ENCODE peak calls at places on chromosomes 6 and 20, in nine cellular contexts. H is naive thymus-derived CD4-positive, alpha-beta T cell; N is upper lobe of right lung; D is CD8-positive, alpha-beta memory T cell; Y is PC-3; X is mucosa of descending colon; T is neural progenitor cell; E is esophagus squamous epithelium; S is CD8-positive, alpha-beta T cell. B is an unnamed sample. For H3K36me3, the result is how much of the 10 kb centered on the place peaks cover.

GRCh38 chr20:50293244-50294139 is 102.9 kb downstream of the CEBPB start:
- DNase-seq in D (no peak), Y (no peak), T (no peak), H (no peak), E (no peak), N (no peak), S (no peak), X (no peak), B (no peak)

GRCh38 chr20:37956099-37956498 is 53.2 kb downstream of the VSTM2L start:
- DNase-seq in S (no peak), X (no peak), E (no peak), Y (peak), N (no peak), T (no peak), H (no peak), D (no peak), B (no peak)

GRCh38 chr6:119481981-119482380 is 132.4 kb upstream of the MAN1A1 start:
- DNase-seq in Y (no peak), E (no peak), N (no peak), D (no peak), S (no peak), H (no peak), T (no peak), X (no peak), B (no peak)

GRCh38 chr6:163789199-163789810 is 374.8 kb downstream of the QKI start:
- DNase-seq in D (no peak), E (no peak), T (no peak), Y (no peak), X (no peak), N (no peak), H (no peak), S (no peak), B (no peak)

GRCh38 chr20:63744574-63745423 is 5.2 kb downstream of the SLC2A4RG start:
- DNase-seq in Y (no peak), N (peak), D (no peak), E (no peak), X (no peak), T (no peak), H (no peak), S (no peak), B (no peak)

GRCh38 chr20:51050636-51051035 is 27.7 kb upstream of the KCNG1 start:
- DNase-seq in S (no peak), H (no peak), T (peak), X (no peak), N (no peak), D (no peak), Y (no peak), E (no peak), B (no peak)

GRCh38 chr20:18613553-18613952 is 25.7 kb downstream of the DTD1 start:
- DNase-seq in X (no peak), E (no peak), D (no peak), S (no peak), Y (peak), H (no peak), N (no peak), T (no peak), B (no peak)

GRCh38 chr6:150735340-150735851 is 130.1 kb upstream of the MTHFD1L start:
- DNase-seq in D (no peak), Y (no peak), S (no peak), X (no peak), T (no peak), N (no peak), H (no peak), E (no peak), B (no peak)

GRCh38 chr6:24431045-24431451 is 28.3 kb downstream of the MRS2 start:
- DNase-seq in E (no peak), H (peak), N (no peak), T (peak), S (no peak), X (peak), Y (peak), D (peak), B (no peak)

GRCh38 chr20:51419236-51419635 is 123.3 kb downstream of the NFATC2 start:
- DNase-seq in X (no peak), D (no peak), E (no peak), N (no peak), S (no peak), Y (no peak), T (no peak), H (no peak), B (no peak)

GRCh38 chr6:100435299-100435698 is 29.4 kb downstream of the SIM1 start:
- DNase-seq in E (no peak), D (no peak), Y (peak), X (no peak), T (peak), S (no peak), H (no peak), N (no peak), B (no peak)

GRCh38 chr6:158408552-158409130 is 96.4 kb downstream of the TULP4 start:
- DNase-seq in H (no peak), Y (no peak), D (no peak), T (peak), X (no peak), N (no peak), S (no peak), E (no peak), B (no peak)

GRCh38 chr6:110529907-110530306 is 53.5 kb upstream of the SLC22A16 start:
- DNase-seq in S (no peak), T (no peak), Y (peak), X (no peak), D (no peak), E (no peak), N (no peak), H (no peak), B (no peak)

GRCh38 chr6:88074791-88075190 is 27.1 kb downstream of the SPACA1 start:
- DNase-seq in X (no peak), E (no peak), Y (no peak), H (no peak), N (no peak), S (no peak), T (no peak), D (no peak), B (no peak)

GRCh38 chr6:52654007-52654406 is 16.9 kb upstream of the TMEM14A start:
- DNase-seq in T (no peak), X (no peak), E (no peak), N (no peak), S (no peak), Y (no peak), D (no peak), H (no peak), B (no peak)

GRCh38 chr20:64149141-64149540 is 15.1 kb upstream of the MYT1 start:
- DNase-seq in T (no peak), H (no peak), D (no peak), S (no peak), Y (no peak), E (no peak), X (no peak), N (peak), B (peak)

GRCh38 chr6:149923327-149923986 is 536 bp upstream of the RAET1G start:
- DNase-seq in D (no peak), S (no peak), Y (no peak), E (no peak), X (no peak), T (no peak), N (no peak), H (no peak), B (no peak)

GRCh38 chr6:8225113-8225512 is 122.8 kb upstream of the EEF1E1 start:
- DNase-seq in D (no peak), Y (peak), N (no peak), E (no peak), X (no peak), S (no peak), T (no peak), H (no peak), B (no peak)

GRCh38 chr6:43052842-43053544 is 658 bp downstream of the CUL7 start:
- DNase-seq in T (no peak), E (no peak), D (no peak), S (no peak), H (no peak), Y (no peak), X (peak), N (no peak), B (no peak)

GRCh38 chr20:62629864-62630470 is 12.3 kb upstream of the SLCO4A1 start:
- DNase-seq in S (no peak), T (no peak), H (no peak), D (no peak), N (no peak), Y (no peak), X (no peak), E (no peak), B (no peak)

GRCh38 chr20:52945862-52946522 is 26.2 kb upstream of the TSHZ2 start:
- DNase-seq in D (no peak), T (no peak), H (no peak), E (no peak), Y (peak), S (no peak), X (no peak), N (no peak), B (no peak)

GRCh38 chr20:8969062-8969694 is 99.7 kb upstream of the PLCB4 start:
- DNase-seq in T (no peak), D (no peak), N (no peak), E (no peak), X (peak), Y (no peak), S (no peak), H (no peak), B (no peak)

GRCh38 chr6:116329156-116329555 is 41.6 kb upstream of the DSE start:
- DNase-seq in T (no peak), X (no peak), D (no peak), N (no peak), H (no peak), Y (no peak), S (no peak), E (no peak), B (no peak)

GRCh38 chr20:33280775-33281174 is 2.2 kb upstream of the BPIFB1 start:
- DNase-seq in T (no peak), Y (no peak), X (no peak), E (no peak), D (no peak), H (no peak), S (no peak), N (no peak), B (no peak)

GRCh38 chr20:22962567-22963439 is 72.3 kb upstream of the SSTR4 start:
- DNase-seq in Y (peak), H (no peak), S (no peak), E (no peak), T (no peak), X (no peak), N (no peak), D (no peak), B (no peak)

GRCh38 chr6:150567360-150567759 is 32.3 kb upstream of the PLEKHG1 start:
- DNase-seq in E (no peak), Y (no peak), S (no peak), H (no peak), N (no peak), T (no peak), D (no peak), X (peak), B (no peak)

GRCh38 chr6:144675231-144675861 is 390.2 kb downstream of the UTRN start:
- DNase-seq in N (no peak), H (no peak), T (no peak), X (peak), E (no peak), D (peak), Y (no peak), S (no peak), B (no peak)

GRCh38 chr20:19945732-19946670 is 71.2 kb upstream of the NAA20 start:
- DNase-seq in E (no peak), S (no peak), H (no peak), X (peak), D (no peak), T (no peak), Y (no peak), N (no peak), B (no peak)

GRCh38 chr20:46520976-46521579 is 7.7 kb upstream of the ZNF334 start:
- DNase-seq in D (peak), S (peak), N (no peak), X (peak), Y (peak), T (peak), E (no peak), H (no peak), B (no peak)

GRCh38 chr6:4023240-4023639 is 55.7 kb downstream of the FAM217A start:
- DNase-seq in S (no peak), E (no peak), D (no peak), X (no peak), H (no peak), N (no peak), Y (no peak), T (no peak), B (no peak)

GRCh38 chr6:50974319-50974718 is 155.6 kb downstream of the TFAP2B start:
- DNase-seq in E (no peak), Y (no peak), S (no peak), N (no peak), T (no peak), H (no peak), X (no peak), D (no peak), B (no peak)

GRCh38 chr6:7418238-7418905 is 28.8 kb downstream of the RIOK1 start:
- DNase-seq in T (no peak), N (no peak), E (no peak), H (no peak), Y (peak), S (no peak), X (no peak), D (no peak), B (no peak)

GRCh38 chr20:63651942-63652191 is 1.4 kb downstream of the STMN3 start:
- DNase-seq in T (no peak), H (peak), S (no peak), E (no peak), Y (no peak), X (no peak), D (no peak), N (no peak), B (no peak)

GRCh38 chr6:131937703-131938631 is 13.2 kb downstream of the CCN2 start:
- DNase-seq in D (no peak), H (no peak), S (no peak), T (no peak), E (no peak), N (no peak), Y (peak), X (no peak), B (no peak)

GRCh38 chr6:32432050-32432450 is 7.6 kb upstream of the HLA-DRA start:
- DNase-seq in D (peak), Y (peak), T (peak), S (no peak), H (peak), N (no peak), E (no peak), X (no peak), B (no peak)

GRCh38 chr20:17967595-17968365 is 814 bp downstream of the SNX5 start:
- DNase-seq in N (no peak), Y (peak), H (peak), X (peak), S (no peak), D (no peak), T (no peak), E (peak), B (no peak)

DNA sequence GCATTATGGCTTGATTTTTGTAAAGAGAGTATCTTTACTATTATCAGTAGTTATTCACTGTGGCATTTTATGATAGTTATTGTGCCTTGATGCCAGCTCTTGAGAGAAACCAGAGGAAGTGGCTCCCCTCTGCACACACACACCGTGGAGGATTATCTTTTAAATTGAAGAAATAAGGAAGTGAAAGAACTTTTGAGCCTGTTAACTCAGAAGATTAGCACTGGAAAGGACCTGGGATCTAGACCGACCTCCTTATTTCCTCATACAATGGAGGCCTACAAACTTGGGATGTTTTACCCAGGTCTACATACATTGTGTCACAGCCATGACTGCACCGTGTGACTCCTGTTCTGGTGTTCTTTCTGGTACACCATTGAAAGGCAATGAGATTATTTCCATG is 40.5 kb downstream of the HECA start:
- DNase-seq in X (no peak), Y (no peak), E (no peak), D (no peak), T (no peak), N (no peak), H (no peak), S (no peak), B (no peak)
- H3K36me3 ChIP-seq in X (under half), Y (under half), E (under half), D (under half), T (under half), N (half or more), H (under half), S (under half), B (half or more)

DNA sequence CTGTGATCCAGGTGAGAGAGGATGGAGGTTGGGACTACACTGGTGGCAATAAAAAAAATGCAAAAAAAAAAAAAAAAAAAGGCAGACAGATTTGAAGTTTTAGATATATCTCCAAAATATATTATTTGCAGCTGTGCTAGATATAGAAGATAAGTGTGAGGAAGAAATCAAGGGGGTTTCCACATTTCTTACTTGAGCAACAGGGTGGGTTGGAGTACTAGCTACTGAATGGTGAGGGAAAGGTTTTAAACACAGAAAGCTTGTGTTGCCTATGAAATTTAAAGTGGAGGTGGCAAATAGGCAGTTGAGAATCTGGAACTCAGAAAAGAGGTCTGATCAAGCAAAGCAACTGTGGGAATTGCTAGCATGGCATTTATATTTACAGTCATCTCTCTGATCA is 59.9 kb upstream of the GNRH2 start:
- DNase-seq in N (no peak), D (no peak), Y (no peak), T (no peak), S (no peak), H (no peak), X (no peak), E (no peak), B (no peak)
- H3K4me3 ChIP-seq in N (no peak), D (no peak), Y (no peak), T (no peak), S (no peak), H (no peak), X (no peak), E (no peak), B (no peak)

DNA sequence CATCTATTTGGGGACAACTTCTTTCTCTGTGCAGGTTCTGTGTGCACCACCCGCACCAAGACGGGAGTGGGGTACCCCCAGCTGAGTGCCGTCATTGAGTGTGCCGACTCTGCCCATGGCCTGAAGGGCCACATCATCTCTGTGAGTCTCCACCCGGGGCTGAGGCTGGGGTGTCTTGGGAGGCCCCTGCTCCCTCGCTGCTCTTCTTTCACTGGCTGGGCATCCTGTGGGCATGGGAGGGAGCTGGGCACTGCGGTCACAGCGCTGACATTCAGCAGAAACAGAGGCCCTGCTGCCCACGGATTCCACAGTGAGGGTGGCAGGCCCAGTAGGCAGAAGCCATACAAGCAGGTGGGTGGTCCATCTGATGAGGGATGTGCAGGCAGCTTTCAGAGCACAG is 40.4 kb downstream of the GMPR start:
- DNase-seq in E (no peak), H (no peak), N (no peak), D (no peak), T (no peak), S (no peak), X (no peak), Y (no peak), B (no peak)
- H3K36me3 ChIP-seq in E (under half), H (under half), N (under half), D (under half), T (under half), S (under half), X (under half), Y (under half), B (under half)

GRCh38 chr20:31949877-31950646 is 1.8 kb downstream of the PDRG1 start:
- DNase-seq in D (no peak), H (no peak), Y (no peak), S (no peak), X (no peak), E (no peak), N (no peak), T (no peak), B (no peak)
- H3K4me3 ChIP-seq in D (no peak), H (no peak), Y (peak), S (no peak), X (no peak), E (no peak), N (no peak), T (peak), B (no peak)

GRCh38 chr20:2991532-2991931 is 51.9 kb upstream of the GNRH2 start:
- DNase-seq in X (no peak), E (no peak), Y (no peak), T (no peak), H (no peak), N (no peak), S (no peak), D (no peak), B (no peak)

GRCh38 chr20:2998728-2999127 is 44.7 kb upstream of the GNRH2 start:
- DNase-seq in S (no peak), N (no peak), T (no peak), E (no peak), X (no peak), H (no peak), D (no peak), Y (no peak), B (no peak)

GRCh38 chr20:3000852-3001523 is 42.4 kb upstream of the GNRH2 start:
- DNase-seq in E (no peak), X (peak), N (no peak), H (peak), T (peak), D (no peak), S (no peak), Y (peak), B (no peak)

GRCh38 chr20:2993250-2993649 is 50.2 kb upstream of the GNRH2 start:
- DNase-seq in N (no peak), D (no peak), S (no peak), H (no peak), T (no peak), E (no peak), X (no peak), Y (no peak), B (no peak)

GRCh38 chr20:2995796-2996195 is 47.6 kb upstream of the GNRH2 start:
- DNase-seq in H (no peak), E (no peak), D (no peak), Y (no peak), N (no peak), S (no peak), T (no peak), X (no peak), B (no peak)
- H3K36me3 ChIP-seq in H (under half), E (under half), D (under half), Y (under half), N (half or more), S (under half), T (under half), X (under half), B (under half)

DNA sequence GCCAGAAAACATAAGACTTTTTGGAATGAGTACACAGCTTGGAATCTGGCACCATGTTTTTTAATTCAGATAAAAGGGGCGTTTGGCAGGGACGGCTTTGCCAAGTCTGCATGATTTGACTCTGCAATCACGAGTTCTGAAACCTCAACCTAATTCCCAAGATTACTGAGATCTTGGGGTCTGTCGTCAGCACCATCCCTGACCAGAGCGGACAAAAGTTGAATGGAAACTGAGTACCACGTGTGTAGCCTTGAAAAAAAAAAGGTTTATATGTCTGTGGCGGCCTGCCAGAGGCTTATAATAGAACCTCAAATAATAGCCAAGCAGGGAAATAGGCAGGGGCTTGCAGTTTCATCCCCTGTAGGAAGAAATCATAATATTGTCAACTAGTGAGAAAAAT is 119.0 kb upstream of the ARID1B start:
- DNase-seq in H (no peak), N (no peak), E (no peak), X (no peak), T (no peak), Y (no peak), D (no peak), S (no peak), B (no peak)
- H3K4me3 ChIP-seq in H (no peak), N (no peak), E (no peak), X (no peak), T (no peak), Y (no peak), D (no peak), S (no peak), B (peak)

GRCh38 chr6:143449082-143449481 is 1.4 kb downstream of the ADAT2 start:
- DNase-seq in Y (no peak), S (no peak), X (no peak), H (no peak), N (no peak), E (no peak), T (no peak), D (no peak), B (no peak)

GRCh38 chr6:143450453-143451362 is at the start of the genes ADAT2 and PEX3:
- DNase-seq in X (peak), H (peak), D (peak), E (peak), T (peak), S (peak), Y (peak), N (peak), B (peak)

GRCh38 chr6:143449731-143450452 is 603 bp downstream of the ADAT2 start:
- DNase-seq in D (peak), E (no peak), H (peak), T (peak), N (no peak), S (peak), Y (peak), X (peak), B (no peak)

GRCh38 chr6:143451531-143451930 is 926 bp downstream of the PEX3 start:
- DNase-seq in D (no peak), Y (no peak), H (no peak), T (no peak), S (no peak), N (no peak), E (no peak), X (no peak), B (no peak)
- H3K36me3 ChIP-seq in D (under half), Y (under half), H (under half), T (under half), S (under half), N (under half), E (under half), X (under half), B (under half)

GRCh38 chr6:14921170-14921569 is 324.7 kb upstream of the JARID2 start:
- DNase-seq in T (peak), X (peak), N (peak), S (no peak), D (no peak), E (no peak), H (no peak), Y (no peak), B (peak)
- H3K4me3 ChIP-seq in T (no peak), X (no peak), N (no peak), S (no peak), D (no peak), E (no peak), H (no peak), Y (no peak), B (no peak)

B was measured in ascending aorta.